ENCODE peak calls at places on chromosomes 11 and 22, in six cellular contexts. Q is AG09309, Z is A549, B is uterus, C is GM06990, E is fibroblast of pulmonary artery. G is an unnamed sample.

GRCh38 chr11:20873054-20873453 is 203.7 kb downstream of the NELL1 start:
- DNase-seq in Q (no peak), Z (peak), B (no peak), C (no peak), E (no peak), G (no peak)

GRCh38 chr22:42901790-42902508 is 44.9 kb upstream of the ARFGAP3 start:
- DNase-seq in Q (no peak), Z (no peak), B (no peak), C (no peak), E (no peak), G (no peak)

GRCh38 chr22:49639956-49640355 is 187.7 kb downstream of the BRD1 start:
- DNase-seq in Q (no peak), Z (no peak), B (no peak), C (no peak), E (no peak), G (no peak)

GRCh38 chr11:24848857-24849256 is 352.0 kb downstream of the LUZP2 start:
- DNase-seq in Q (no peak), Z (no peak), B (no peak), C (no peak), E (no peak), G (no peak)

GRCh38 chr11:87604350-87604749 is 566.6 kb downstream of the TMEM135 start:
- DNase-seq in Q (no peak), Z (no peak), B (no peak), C (no peak), E (no peak), G (no peak)

GRCh38 chr11:78961186-78961782 is 386.6 kb upstream of the NARS2 start:
- DNase-seq in Q (no peak), Z (no peak), B (no peak), C (no peak), E (peak), G (peak)

GRCh38 chr11:114259551-114259983 is 36.6 kb upstream of the NNMT start:
- DNase-seq in Q (no peak), Z (no peak), B (no peak), C (no peak), E (no peak), G (no peak)

GRCh38 chr11:4087551-4087950 is 7.0 kb upstream of the RRM1 start:
- DNase-seq in Q (no peak), Z (peak), B (no peak), C (no peak), E (no peak), G (peak)

GRCh38 chr11:2123628-2123960 is 15.6 kb downstream of the IGF2 start:
- DNase-seq in Q (no peak), Z (no peak), B (no peak), C (no peak), E (no peak), G (no peak)

GRCh38 chr11:2120359-2121100 is 18.7 kb downstream of the IGF2 start:
- DNase-seq in Q (no peak), Z (no peak), B (no peak), C (no peak), E (no peak), G (peak)

GRCh38 chr11:2122222-2122906 is 16.8 kb downstream of the IGF2 start:
- DNase-seq in Q (peak), Z (no peak), B (no peak), C (no peak), E (peak), G (peak)

GRCh38 chr11:2121227-2122130 is 17.7 kb downstream of the IGF2 start:
- DNase-seq in Q (no peak), Z (no peak), B (no peak), C (no peak), E (no peak), G (no peak)

GRCh38 chr11:2122907-2123627 is 16.1 kb downstream of the IGF2 start:
- DNase-seq in Q (no peak), Z (no peak), B (no peak), C (no peak), E (no peak), G (no peak)
- TF ChIP-seq CTCF in Q (no peak), Z (no peak), B (no peak), C (peak), E (no peak), G (no peak)

GRCh38 chr11:19201737-19202605 is at the start of gene CSRP3:
- DNase-seq in Q (no peak), Z (no peak), B (no peak), C (no peak), E (no peak), G (peak)
- H3K4me3 ChIP-seq in Q (no peak), Z (no peak), B (no peak), C (no peak), E (no peak), G (no peak)

GRCh38 chr11:843086-843704 is 543 bp downstream of the TSPAN4 start:
- DNase-seq in Q (no peak), Z (no peak), B (no peak), C (no peak), E (no peak), G (no peak)
- TF ChIP-seq CTCF in Q (no peak), Z (no peak), B (no peak), C (peak), E (no peak), G (no peak)

DNA sequence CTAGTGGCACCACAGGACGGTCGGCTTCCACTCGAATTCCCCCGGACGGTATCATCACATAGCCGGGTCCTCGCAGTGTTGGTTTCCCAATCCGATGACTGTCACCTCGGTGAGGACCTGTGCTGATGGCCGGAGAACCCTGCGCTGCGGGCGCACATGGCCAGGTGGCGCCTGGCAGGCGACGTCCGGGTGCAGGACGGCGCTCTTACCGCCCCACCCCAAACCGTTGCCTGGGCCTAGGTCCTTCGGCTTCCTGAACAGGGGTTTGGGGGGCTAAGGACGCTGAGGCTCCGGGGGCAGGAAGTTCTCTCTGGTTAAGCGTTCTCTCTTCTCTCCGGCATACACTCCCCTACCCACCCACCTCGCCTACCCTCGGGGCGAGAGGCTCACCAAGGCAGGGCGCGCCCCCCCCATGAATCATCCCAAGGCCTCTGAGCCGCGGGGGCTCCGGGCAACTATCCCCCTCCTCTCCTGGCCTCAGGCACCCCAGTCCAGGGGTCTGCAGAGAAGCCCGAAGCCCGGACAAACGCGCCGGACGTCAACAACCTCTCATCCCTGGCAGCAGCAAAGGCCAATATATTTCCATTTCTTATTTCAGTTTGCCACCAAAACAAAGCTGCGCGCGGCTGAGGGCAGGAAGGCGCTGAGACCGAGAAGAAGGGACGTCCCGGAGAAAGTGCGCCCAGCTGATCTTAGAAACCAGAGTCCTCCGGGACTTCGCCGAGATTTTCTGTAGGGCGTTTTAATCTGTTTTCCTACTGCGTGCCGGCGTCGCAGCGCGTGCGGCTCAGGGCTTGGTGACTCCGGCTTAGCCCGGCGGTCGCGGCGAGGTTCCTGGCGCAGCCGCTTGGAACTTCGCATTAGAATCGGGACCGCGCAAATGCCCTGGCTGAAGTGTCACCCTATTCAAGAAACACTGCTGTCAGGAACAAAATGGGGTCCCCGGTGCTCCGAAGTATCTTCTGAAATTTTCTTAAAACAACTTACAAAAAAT is 5.6 kb downstream of the ALX4 start:
- DNase-seq in Q (no peak), Z (no peak), B (no peak), C (no peak), E (no peak), G (no peak)
- H3K4me3 ChIP-seq in Q (no peak), Z (no peak), B (no peak), C (no peak), E (no peak), G (no peak)

DNA sequence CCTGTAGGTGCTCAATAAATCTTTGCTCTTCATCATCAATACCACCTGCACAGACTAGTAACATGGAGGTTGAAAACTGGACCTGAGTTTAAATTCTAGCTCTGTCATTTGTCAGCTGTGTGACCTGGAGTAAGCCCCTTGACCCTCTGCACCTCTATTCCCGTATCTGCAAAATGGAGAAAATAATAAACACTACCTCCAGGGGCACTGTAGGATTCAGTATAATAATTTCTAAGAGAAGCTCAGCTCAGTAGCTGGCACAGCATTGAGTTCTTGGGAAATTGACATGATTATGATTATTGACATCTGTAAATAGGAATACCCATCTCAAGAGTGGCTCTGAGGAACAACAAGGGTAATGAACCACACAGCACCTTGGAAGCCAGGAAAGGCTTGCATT is 78.4 kb downstream of the MN1 start:
- DNase-seq in Q (no peak), Z (no peak), B (no peak), C (no peak), E (no peak), G (no peak)
- TF ChIP-seq CTCF in Q (no peak), Z (peak), B (no peak), C (no peak), E (peak), G (peak)

DNA sequence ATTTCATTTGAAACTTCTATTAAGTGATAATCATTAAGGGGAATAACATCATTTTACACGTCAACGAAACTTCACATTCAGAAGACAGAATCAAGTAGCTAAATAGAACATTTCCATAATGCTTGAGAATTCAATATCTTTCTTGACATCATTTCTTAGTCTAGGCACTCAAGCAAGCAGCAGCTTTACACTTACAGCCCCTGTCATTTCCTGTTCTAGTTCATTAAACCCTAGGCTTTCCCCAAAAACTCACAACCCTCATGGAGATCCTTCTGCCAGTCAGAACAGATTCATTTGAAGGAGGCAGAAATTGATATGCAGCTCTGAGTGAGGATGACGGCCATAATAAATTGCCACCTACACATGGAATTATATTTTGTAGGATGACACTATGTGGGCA is 5.3 kb upstream of the HORMAD2 start:
- DNase-seq in Q (no peak), Z (no peak), B (no peak), C (no peak), E (no peak), G (no peak)
- H3K4me3 ChIP-seq in Q (no peak), Z (no peak), B (no peak), C (no peak), E (no peak), G (no peak)

GRCh38 chr22:39654959-39655579 is 84.5 kb downstream of the CACNA1I start:
- DNase-seq in Q (no peak), Z (no peak), B (no peak), C (no peak), E (no peak), G (no peak)
- TF ChIP-seq CTCF in Q (no peak), Z (no peak), B (no peak), C (peak), E (peak), G (no peak)

DNA sequence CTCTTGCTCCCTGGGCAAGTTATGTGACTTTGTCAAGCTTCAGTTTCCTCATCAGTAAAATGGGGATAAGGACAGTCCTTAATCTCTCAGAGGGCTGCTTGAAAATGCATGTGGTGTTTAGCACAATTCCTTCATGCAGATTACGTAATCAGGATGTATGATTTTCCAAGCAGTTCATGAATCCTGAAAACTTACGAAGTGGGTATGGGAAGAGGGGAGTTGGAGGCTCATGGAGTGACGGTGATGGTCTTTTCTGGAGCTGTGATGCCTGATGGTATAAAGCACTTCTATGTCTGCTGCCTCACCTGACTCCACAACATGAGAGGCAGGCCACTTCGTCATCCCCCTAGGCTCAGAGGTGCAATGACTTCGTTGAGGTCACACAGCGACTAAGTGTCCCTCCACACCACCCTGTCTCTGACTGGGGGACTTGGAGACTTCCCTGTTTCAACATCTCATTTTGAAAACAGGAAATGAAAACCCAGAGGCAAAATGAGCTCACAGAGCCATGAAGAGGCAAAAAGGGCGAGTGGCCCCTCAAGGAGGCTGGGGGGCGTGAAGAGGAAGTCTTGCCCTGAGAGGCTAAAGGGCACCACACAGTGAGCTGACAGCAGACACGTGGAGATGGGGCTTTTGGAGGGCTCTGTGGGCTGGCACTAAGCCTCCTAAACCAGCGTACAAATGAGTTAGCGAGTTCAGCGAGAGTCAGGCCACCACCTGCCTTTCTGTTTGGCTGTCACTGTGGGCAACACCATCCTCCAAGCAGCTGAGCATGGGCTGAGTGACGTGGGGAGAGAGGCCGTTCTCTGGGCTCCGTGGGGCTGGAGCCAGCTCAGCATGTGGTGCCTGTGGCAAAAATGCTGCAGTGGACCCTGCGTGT is 10.1 kb downstream of the MCM5 start:
- DNase-seq in Q (no peak), Z (no peak), B (no peak), C (peak), E (peak), G (no peak)
- H3K4me3 ChIP-seq in Q (no peak), Z (no peak), B (no peak), C (peak), E (no peak), G (no peak)

GRCh38 chr11:69943066-69943465 is 123.8 kb upstream of the FGF3 start:
- DNase-seq in Q (no peak), Z (peak), B (no peak), C (no peak), E (no peak), G (peak)
- TF ChIP-seq CTCF in Q (peak), Z (peak), B (no peak), C (peak), E (no peak), G (peak)

GRCh38 chr22:29838599-29838956 is 504 bp upstream of the ASCC2 start:
- DNase-seq in Q (no peak), Z (no peak), B (no peak), C (no peak), E (no peak), G (no peak)
- H3K4me3 ChIP-seq in Q (peak), Z (peak), B (peak), C (peak), E (peak), G (peak)

G was measured in AG10803.